ENCODE peak calls at places on chromosomes 7 and 10, in ten cellular contexts. N is cardiac muscle cell; T is suprapubic skin; A is memory B cell; U is neuronal stem cell; O is NCI-H510A; V is mammary epithelial cell; J is stimulated activated CD4-positive, alpha-beta T cell treated with anti-CD3 and anti-CD28 coated beads, Interleukin-12 subunit alpha, Interleukin-12 subunit beta, amount 100 ng/mL, for 4 hours; X is fibroblast of pulmonary artery; K is EH. Y is an unnamed sample.

GRCh38 chr7:82444220-82445049 is 858 bp upstream of the CACNA2D1 start:
- DNase-seq in N (no peak), T (no peak), A (no peak), U (peak), O (peak), V (peak), J (no peak), X (peak), K (no peak), Y (peak)

GRCh38 chr7:144738708-144739314 is 97.0 kb downstream of the TPK1 start:
- DNase-seq in N (peak), T (no peak), A (peak), U (no peak), O (no peak), V (peak), J (no peak), X (peak), K (no peak), Y (no peak)

GRCh38 chr7:159026271-159027047 is 118.2 kb downstream of the VIPR2 start:
- DNase-seq in N (no peak), T (peak), A (no peak), U (peak), O (no peak), V (no peak), J (no peak), X (no peak), K (no peak), Y (no peak)

GRCh38 chr7:34081931-34082330 is 176.6 kb downstream of the BMPER start:
- DNase-seq in N (no peak), T (no peak), A (no peak), U (no peak), O (no peak), V (no peak), J (no peak), X (no peak), K (peak), Y (no peak)

GRCh38 chr10:69213601-69214311 is 6.4 kb upstream of the HKDC1 start:
- DNase-seq in N (no peak), T (no peak), A (no peak), U (no peak), O (no peak), V (no peak), J (no peak), X (no peak), K (no peak), Y (no peak)

GRCh38 chr10:73593812-73594211 is 2.7 kb upstream of the USP54 start:
- DNase-seq in N (no peak), T (no peak), A (no peak), U (no peak), O (no peak), V (no peak), J (no peak), X (no peak), K (no peak), Y (no peak)

GRCh38 chr7:143454091-143454729 is 11.0 kb downstream of the TAS2R60 start:
- DNase-seq in N (no peak), T (no peak), A (no peak), U (no peak), O (no peak), V (no peak), J (no peak), X (no peak), K (peak), Y (no peak)

GRCh38 chr7:102040569-102040968 is 223.1 kb downstream of the CUX1 start:
- DNase-seq in N (no peak), T (no peak), A (no peak), U (no peak), O (no peak), V (no peak), J (no peak), X (no peak), K (no peak), Y (no peak)

GRCh38 chr7:91876391-91877133 is 3.9 kb downstream of the MTERF1 start:
- DNase-seq in N (peak), T (no peak), A (no peak), U (no peak), O (no peak), V (peak), J (no peak), X (peak), K (no peak), Y (peak)

GRCh38 chr10:111081595-111081994 is 4.8 kb downstream of the ADRA2A start:
- DNase-seq in N (no peak), T (no peak), A (no peak), U (no peak), O (no peak), V (no peak), J (no peak), X (no peak), K (no peak), Y (no peak)

GRCh38 chr7:7795203-7795602 is 76.8 kb upstream of the RPA3 start:
- DNase-seq in N (no peak), T (no peak), A (no peak), U (no peak), O (no peak), V (no peak), J (no peak), X (no peak), K (peak), Y (no peak)

GRCh38 chr10:77493851-77494788 is 143.5 kb downstream of the KCNMA1 start:
- DNase-seq in N (peak), T (no peak), A (no peak), U (no peak), O (no peak), V (peak), J (no peak), X (peak), K (peak), Y (no peak)

GRCh38 chr7:41643616-41644015 is 59.3 kb downstream of the INHBA start:
- DNase-seq in N (no peak), T (no peak), A (no peak), U (no peak), O (no peak), V (no peak), J (no peak), X (no peak), K (no peak), Y (no peak)

GRCh38 chr10:16828731-16829175 is 11.5 kb upstream of the RSU1 start:
- DNase-seq in N (peak), T (no peak), A (no peak), U (no peak), O (no peak), V (peak), J (no peak), X (peak), K (peak), Y (no peak)

GRCh38 chr10:53836638-53837037 is 964.4 kb downstream of the PCDH15 start:
- DNase-seq in N (peak), T (no peak), A (no peak), U (no peak), O (no peak), V (peak), J (no peak), X (peak), K (no peak), Y (no peak)

Y was measured in NCI-H2227 treated with DMSO at 0.1 percent for 48 hours.